ENCODE peak calls at places on chromosome 2, in seven cellular contexts. M is GM12878, B is K562, Y is HCT116, N is SK-N-SH, J is HepG2, E is H1. C is an unnamed sample.

GRCh38 chr2:37456479-37456878 is 112.0 kb downstream of the QPCT start:
- DNase-seq in J (no peak), E (no peak), N (no peak), B (no peak), M (no peak), Y (no peak), C (no peak)

GRCh38 chr2:159442159-159442852 is 155.8 kb upstream of the WDSUB1 start:
- DNase-seq in B (no peak), E (no peak), J (no peak), M (no peak), N (no peak), Y (no peak), C (no peak)

GRCh38 chr2:73832905-73833304 is 4.1 kb downstream of the STAMBP start:
- DNase-seq in B (peak), J (no peak), M (no peak), E (no peak), N (no peak), Y (no peak), C (no peak)

GRCh38 chr2:205769494-205769848 is 87.2 kb downstream of the NRP2 start:
- DNase-seq in M (no peak), N (no peak), Y (no peak), E (no peak), J (no peak), B (no peak), C (no peak)

GRCh38 chr2:145095641-145096435 is 575.9 kb upstream of the ZEB2 start:
- DNase-seq in B (no peak), M (no peak), Y (no peak), N (no peak), E (no peak), J (no peak), C (no peak)

GRCh38 chr2:25041307-25041927 is 459 bp upstream of the EFR3B start:
- DNase-seq in B (peak), N (peak), E (peak), J (peak), M (no peak), Y (peak), C (peak)

GRCh38 chr2:15728247-15728721 is 136.6 kb downstream of the DDX1 start:
- DNase-seq in E (no peak), Y (no peak), N (no peak), B (no peak), J (no peak), M (no peak), C (no peak)

GRCh38 chr2:200264631-200265030 is 41.9 kb upstream of the SPATS2L start:
- DNase-seq in B (no peak), Y (no peak), J (no peak), E (no peak), M (no peak), N (no peak), C (no peak)

GRCh38 chr2:128026422-128027277 is 1.2 kb downstream of the SAP130 start:
- DNase-seq in N (no peak), Y (no peak), J (no peak), M (no peak), E (no peak), B (peak), C (no peak)

GRCh38 chr2:233399306-233400225 is 45.3 kb downstream of the DGKD start:
- DNase-seq in J (no peak), B (no peak), Y (no peak), N (peak), M (no peak), E (no peak), C (no peak)

GRCh38 chr2:237337586-237337985 is 76.4 kb downstream of the COL6A3 start:
- DNase-seq in N (no peak), Y (no peak), B (no peak), M (no peak), J (no peak), E (no peak), C (no peak)

GRCh38 chr2:237345891-237346640 is 67.9 kb downstream of the COL6A3 start:
- DNase-seq in J (no peak), Y (no peak), E (no peak), M (no peak), N (no peak), B (no peak), C (no peak)

GRCh38 chr2:237344972-237345870 is 68.7 kb downstream of the COL6A3 start:
- DNase-seq in Y (no peak), N (no peak), B (no peak), E (no peak), J (no peak), M (no peak), C (no peak)

GRCh38 chr2:237343993-237344392 is 70.0 kb downstream of the COL6A3 start:
- DNase-seq in J (no peak), Y (no peak), N (no peak), M (no peak), E (no peak), B (no peak), C (no peak)

GRCh38 chr2:237341872-237342271 is 72.1 kb downstream of the COL6A3 start:
- DNase-seq in J (no peak), Y (no peak), N (no peak), M (no peak), B (no peak), E (no peak), C (no peak)
- TF ChIP-seq YY1 in J (no peak), Y (no peak), N (no peak), M (no peak), B (no peak), E (no peak), C (no peak)

GRCh38 chr2:97861177-97861576 is 134.6 kb downstream of the TMEM131 start:
- DNase-seq in N (no peak), J (no peak), M (no peak), E (no peak), Y (no peak), B (no peak), C (no peak)

GRCh38 chr2:97858442-97858841 is 137.3 kb downstream of the TMEM131 start:
- DNase-seq in N (no peak), Y (no peak), J (no peak), M (no peak), B (peak), E (no peak), C (peak)

GRCh38 chr2:97857553-97857952 is 138.2 kb downstream of the TMEM131 start:
- DNase-seq in B (no peak), N (no peak), Y (no peak), J (no peak), E (no peak), M (no peak), C (no peak)
- TF ChIP-seq YY1 in B (no peak), N (no peak), Y (no peak), J (no peak), E (no peak), M (no peak), C (no peak)

GRCh38 chr2:854460-854859 is 96.2 kb upstream of the SNTG2 start:
- DNase-seq in B (peak), N (no peak), Y (peak), J (peak), E (peak), M (no peak), C (peak)
- TF ChIP-seq YY1 in B (no peak), N (no peak), Y (no peak), J (no peak), E (no peak), M (no peak), C (no peak)

DNA sequence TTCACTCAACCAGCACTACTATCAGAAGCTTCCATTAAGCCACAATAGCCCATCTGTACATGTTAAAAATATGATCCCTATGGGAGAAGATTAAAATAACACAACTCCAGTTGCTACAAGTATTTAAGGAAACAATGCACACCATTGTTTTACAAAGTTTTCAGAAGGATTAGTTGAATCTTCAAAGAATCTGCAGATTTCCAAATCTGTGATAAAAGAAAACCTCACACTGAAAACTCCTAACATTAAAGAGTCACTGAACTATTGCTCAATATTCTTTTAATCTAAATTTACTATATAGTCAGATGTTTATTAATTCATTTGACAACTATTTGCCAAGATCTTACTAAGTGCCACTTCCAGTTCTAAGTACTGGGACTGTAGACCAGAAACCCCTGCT is 94.5 kb downstream of the STK39 start:
- DNase-seq in E (no peak), M (no peak), Y (no peak), B (no peak), N (no peak), J (peak), C (no peak)
- TF ChIP-seq YY1 in E (no peak), M (no peak), Y (no peak), B (no peak), N (no peak), J (no peak), C (no peak)

GRCh38 chr2:42084231-42084671 is 36.4 kb downstream of the PKDCC start:
- DNase-seq in Y (no peak), B (no peak), M (no peak), N (no peak), J (no peak), E (no peak), C (no peak)

GRCh38 chr2:42087137-42087856 is 39.5 kb downstream of the PKDCC start:
- DNase-seq in B (no peak), N (no peak), E (no peak), J (no peak), Y (no peak), M (no peak), C (no peak)

GRCh38 chr2:42087857-42088195 is 40.0 kb downstream of the PKDCC start:
- DNase-seq in B (no peak), N (no peak), Y (no peak), M (no peak), J (no peak), E (no peak), C (no peak)

GRCh38 chr2:42085706-42086487 is 38.1 kb downstream of the PKDCC start:
- DNase-seq in N (no peak), Y (no peak), E (no peak), B (no peak), M (no peak), J (no peak), C (no peak)

DNA sequence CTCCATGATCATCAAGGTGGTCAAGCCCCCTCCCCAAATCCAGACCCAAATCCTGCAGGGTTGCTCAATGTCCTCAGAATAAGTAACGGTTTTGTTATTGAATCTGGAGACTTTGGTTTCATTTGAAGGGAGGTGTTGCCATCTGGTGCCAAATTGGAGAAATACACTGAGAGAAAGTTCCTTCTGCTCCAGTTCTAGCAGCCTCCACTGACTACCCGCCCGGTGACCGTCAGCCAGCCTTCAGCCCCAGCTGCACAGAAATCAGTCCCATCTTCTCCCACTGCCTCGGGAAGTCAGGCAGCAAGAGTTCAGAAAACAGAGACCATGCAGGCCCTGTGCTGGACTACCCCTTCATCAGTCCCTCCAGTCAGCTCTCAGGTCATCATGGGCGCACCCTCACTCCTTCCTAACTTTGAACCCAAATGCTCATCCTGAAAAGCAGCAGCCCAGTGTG is 38.7 kb downstream of the PKDCC start:
- DNase-seq in J (peak), M (no peak), N (peak), E (peak), B (peak), Y (peak), C (peak)
- TF ChIP-seq YY1 in J (no peak), M (peak), N (no peak), E (no peak), B (no peak), Y (no peak), C (no peak)

C was measured in NT2/D1.